ENCODE peak calls at places on chromosomes 4 and X, in four cellular contexts. One of them, this sample, is unnamed.

GRCh38 chrX:107716045-107716684 is 59.4 kb downstream of the TSC22D3 start:
- DNase-seq in CD8-positive, alpha-beta T cell: no peak
- DNase-seq in foreskin keratinocyte: no peak
- DNase-seq in activated CD4-positive, alpha-beta T cell treated with anti-CD3 and anti-CD28 coated beads for 24 hours: no peak
- DNase-seq in this sample: no peak

GRCh38 chrX:53285591-53285990 is 4.2 kb upstream of the IQSEC2 start:
- DNase-seq in CD8-positive, alpha-beta T cell: no peak
- DNase-seq in foreskin keratinocyte: no peak
- DNase-seq in activated CD4-positive, alpha-beta T cell treated with anti-CD3 and anti-CD28 coated beads for 24 hours: no peak
- DNase-seq in this sample: no peak

GRCh38 chr4:101870874-101871273 is 80.3 kb downstream of the BANK1 start:
- DNase-seq in CD8-positive, alpha-beta T cell: no peak
- DNase-seq in foreskin keratinocyte: no peak
- DNase-seq in activated CD4-positive, alpha-beta T cell treated with anti-CD3 and anti-CD28 coated beads for 24 hours: no peak
- DNase-seq in this sample: no peak

GRCh38 chrX:53317365-53318069 is 36.1 kb upstream of the IQSEC2 start:
- DNase-seq in CD8-positive, alpha-beta T cell: peak
- DNase-seq in foreskin keratinocyte: no peak
- DNase-seq in activated CD4-positive, alpha-beta T cell treated with anti-CD3 and anti-CD28 coated beads for 24 hours: peak
- DNase-seq in this sample: peak

GRCh38 chrX:153460826-153461225 is 9.6 kb downstream of the HAUS7 start:
- DNase-seq in CD8-positive, alpha-beta T cell: peak
- DNase-seq in foreskin keratinocyte: no peak
- DNase-seq in activated CD4-positive, alpha-beta T cell treated with anti-CD3 and anti-CD28 coated beads for 24 hours: peak
- DNase-seq in this sample: peak

GRCh38 chrX:13014111-13015094 is 30.0 kb downstream of the FAM9C start:
- DNase-seq in CD8-positive, alpha-beta T cell: no peak
- DNase-seq in foreskin keratinocyte: no peak
- DNase-seq in activated CD4-positive, alpha-beta T cell treated with anti-CD3 and anti-CD28 coated beads for 24 hours: no peak
- DNase-seq in this sample: no peak

GRCh38 chrX:151896734-151897474 is 15.8 kb upstream of the MAGEA4 start:
- DNase-seq in CD8-positive, alpha-beta T cell: no peak
- DNase-seq in foreskin keratinocyte: no peak
- DNase-seq in activated CD4-positive, alpha-beta T cell treated with anti-CD3 and anti-CD28 coated beads for 24 hours: no peak
- DNase-seq in this sample: no peak

GRCh38 chr4:134777626-134778025 is 576.0 kb upstream of the PABPC4L start:
- DNase-seq in CD8-positive, alpha-beta T cell: no peak
- DNase-seq in foreskin keratinocyte: no peak
- DNase-seq in activated CD4-positive, alpha-beta T cell treated with anti-CD3 and anti-CD28 coated beads for 24 hours: no peak
- DNase-seq in this sample: peak

GRCh38 chr4:140305053-140305452 is 68.4 kb upstream of the SCOC start:
- DNase-seq in CD8-positive, alpha-beta T cell: no peak
- DNase-seq in foreskin keratinocyte: no peak
- DNase-seq in activated CD4-positive, alpha-beta T cell treated with anti-CD3 and anti-CD28 coated beads for 24 hours: no peak
- DNase-seq in this sample: no peak

GRCh38 chr4:38099020-38099600 is 138.9 kb downstream of the PTTG2 start:
- DNase-seq in CD8-positive, alpha-beta T cell: no peak
- DNase-seq in foreskin keratinocyte: no peak
- DNase-seq in activated CD4-positive, alpha-beta T cell treated with anti-CD3 and anti-CD28 coated beads for 24 hours: no peak
- DNase-seq in this sample: no peak

GRCh38 chrX:47690175-47690574 is 31.2 kb upstream of the UXT start:
- DNase-seq in CD8-positive, alpha-beta T cell: no peak
- DNase-seq in foreskin keratinocyte: no peak
- DNase-seq in activated CD4-positive, alpha-beta T cell treated with anti-CD3 and anti-CD28 coated beads for 24 hours: no peak
- DNase-seq in this sample: no peak

GRCh38 chrX:2691543-2692220 is 587 bp downstream of the CD99 start:
- DNase-seq in CD8-positive, alpha-beta T cell: no peak
- DNase-seq in foreskin keratinocyte: no peak
- DNase-seq in activated CD4-positive, alpha-beta T cell treated with anti-CD3 and anti-CD28 coated beads for 24 hours: no peak
- DNase-seq in this sample: no peak

GRCh38 chr4:153249199-153250154 is 45.2 kb downstream of the TRIM2 start:
- DNase-seq in CD8-positive, alpha-beta T cell: peak
- DNase-seq in foreskin keratinocyte: peak
- DNase-seq in activated CD4-positive, alpha-beta T cell treated with anti-CD3 and anti-CD28 coated beads for 24 hours: peak
- DNase-seq in this sample: peak

GRCh38 chr4:23932186-23932585 is 42.3 kb upstream of the PPARGC1A start:
- DNase-seq in CD8-positive, alpha-beta T cell: no peak
- DNase-seq in foreskin keratinocyte: no peak
- DNase-seq in activated CD4-positive, alpha-beta T cell treated with anti-CD3 and anti-CD28 coated beads for 24 hours: no peak
- DNase-seq in this sample: no peak

GRCh38 chrX:155612312-155613224 is at the start of gene TMLHE:
- DNase-seq in CD8-positive, alpha-beta T cell: peak
- DNase-seq in foreskin keratinocyte: peak
- DNase-seq in activated CD4-positive, alpha-beta T cell treated with anti-CD3 and anti-CD28 coated beads for 24 hours: peak
- DNase-seq in this sample: peak

GRCh38 chr4:8285976-8286718 is 16.6 kb downstream of the HTRA3 start:
- DNase-seq in CD8-positive, alpha-beta T cell: no peak
- DNase-seq in foreskin keratinocyte: no peak
- DNase-seq in activated CD4-positive, alpha-beta T cell treated with anti-CD3 and anti-CD28 coated beads for 24 hours: no peak
- DNase-seq in this sample: no peak

GRCh38 chrX:636971-637659 is 6.5 kb downstream of the SHOX start:
- DNase-seq in CD8-positive, alpha-beta T cell: no peak
- DNase-seq in foreskin keratinocyte: no peak
- DNase-seq in activated CD4-positive, alpha-beta T cell treated with anti-CD3 and anti-CD28 coated beads for 24 hours: no peak
- DNase-seq in this sample: no peak

GRCh38 chr4:6880691-6881090 is 28.9 kb upstream of the TBC1D14 start:
- DNase-seq in CD8-positive, alpha-beta T cell: no peak
- DNase-seq in foreskin keratinocyte: no peak
- DNase-seq in activated CD4-positive, alpha-beta T cell treated with anti-CD3 and anti-CD28 coated beads for 24 hours: no peak
- DNase-seq in this sample: no peak

GRCh38 chr4:3869661-3870566 is 103.7 kb downstream of the ADRA2C start:
- DNase-seq in CD8-positive, alpha-beta T cell: no peak
- DNase-seq in foreskin keratinocyte: no peak
- DNase-seq in activated CD4-positive, alpha-beta T cell treated with anti-CD3 and anti-CD28 coated beads for 24 hours: no peak
- DNase-seq in this sample: no peak